ENCODE peak calls at places on chromosomes 11 and 22, in nine cellular contexts. J, Z, Q, R, D, H, V, L and W are unnamed samples.

GRCh38 chr22:28014141-28015055 is 95.3 kb upstream of the PITPNB start:
- DNase-seq in J (no peak), L (peak), R (no peak), V (no peak), D (no peak), Z (no peak), Q (no peak), H (no peak), W (no peak)

GRCh38 chr11:134040386-134041297 is 28.2 kb upstream of the JAM3 start:
- DNase-seq in V (no peak), H (no peak), J (peak), L (no peak), D (peak), Z (no peak), R (peak), Q (no peak), W (no peak)

GRCh38 chr22:32531955-32532818 is 57.6 kb downstream of the FBXO7 start:
- DNase-seq in R (peak), V (no peak), D (peak), Z (peak), L (peak), Q (no peak), J (peak), H (no peak), W (peak)

GRCh38 chr11:15038963-15039362 is 34.4 kb upstream of the CALCB start:
- DNase-seq in D (peak), Z (no peak), Q (no peak), J (no peak), V (no peak), H (no peak), R (peak), L (no peak), W (no peak)

GRCh38 chr11:11416917-11417316 is 63.9 kb upstream of the CSNK2A3 start:
- DNase-seq in R (peak), D (peak), L (no peak), V (no peak), Q (no peak), J (peak), Z (no peak), H (peak), W (no peak)

GRCh38 chr11:58916637-58917036 is 22.7 kb upstream of the GLYATL1 start:
- DNase-seq in Z (no peak), V (no peak), L (no peak), D (no peak), Q (no peak), R (no peak), H (no peak), J (no peak), W (no peak)

GRCh38 chr11:122020902-122021301 is 95.1 kb downstream of the BLID start:
- DNase-seq in Z (no peak), H (no peak), J (no peak), Q (peak), L (no peak), R (no peak), V (no peak), D (peak), W (peak)

GRCh38 chr11:19444231-19444630 is 203.5 kb upstream of the E2F8 start:
- DNase-seq in D (peak), L (no peak), V (no peak), R (no peak), Q (no peak), H (no peak), Z (no peak), J (peak), W (no peak)

GRCh38 chr11:124748481-124749338 is 3.3 kb downstream of the VSIG2 start:
- DNase-seq in Q (no peak), R (peak), D (no peak), H (no peak), J (peak), L (no peak), Z (no peak), V (no peak), W (no peak)

GRCh38 chr22:35618427-35619223 is 1.5 kb upstream of the MB start:
- DNase-seq in Q (no peak), Z (no peak), D (no peak), H (no peak), L (no peak), J (no peak), V (no peak), R (no peak), W (no peak)

GRCh38 chr11:63508009-63508408 is 2.1 kb downstream of the LGALS12 start:
- DNase-seq in D (no peak), L (peak), Q (peak), J (no peak), R (no peak), H (peak), V (peak), Z (peak), W (peak)

GRCh38 chr22:19974233-19974861 is 32.7 kb upstream of the TXNRD2 start:
- DNase-seq in D (peak), J (peak), L (peak), H (peak), V (peak), R (peak), Z (peak), Q (peak), W (peak)

GRCh38 chr22:29702025-29702930 is 17.5 kb upstream of the CABP7 start:
- DNase-seq in Z (no peak), J (no peak), D (no peak), Q (no peak), V (no peak), H (no peak), R (no peak), L (no peak), W (no peak)
- TF ChIP-seq CTCF in Z (no peak), J (no peak), D (no peak), Q (no peak), V (no peak), H (no peak), R (no peak), L (no peak), W (no peak)

GRCh38 chr11:114610550-114610949 is 15.0 kb upstream of the NXPE4 start:
- DNase-seq in D (no peak), H (no peak), R (no peak), Q (no peak), V (no peak), L (no peak), Z (no peak), J (no peak), W (no peak)

GRCh38 chr11:114609429-114609828 is 13.8 kb upstream of the NXPE4 start:
- DNase-seq in L (no peak), R (no peak), D (no peak), H (no peak), Q (no peak), V (no peak), Z (no peak), J (no peak), W (no peak)

GRCh38 chr11:114606003-114606801 is 10.6 kb upstream of the NXPE4 start:
- DNase-seq in J (no peak), Q (no peak), L (no peak), V (no peak), D (no peak), R (no peak), Z (no peak), H (no peak), W (no peak)

GRCh38 chr11:114605370-114605769 is 9.8 kb upstream of the NXPE4 start:
- DNase-seq in H (no peak), R (no peak), V (no peak), J (no peak), D (no peak), Q (no peak), L (no peak), Z (no peak), W (no peak)

DNA sequence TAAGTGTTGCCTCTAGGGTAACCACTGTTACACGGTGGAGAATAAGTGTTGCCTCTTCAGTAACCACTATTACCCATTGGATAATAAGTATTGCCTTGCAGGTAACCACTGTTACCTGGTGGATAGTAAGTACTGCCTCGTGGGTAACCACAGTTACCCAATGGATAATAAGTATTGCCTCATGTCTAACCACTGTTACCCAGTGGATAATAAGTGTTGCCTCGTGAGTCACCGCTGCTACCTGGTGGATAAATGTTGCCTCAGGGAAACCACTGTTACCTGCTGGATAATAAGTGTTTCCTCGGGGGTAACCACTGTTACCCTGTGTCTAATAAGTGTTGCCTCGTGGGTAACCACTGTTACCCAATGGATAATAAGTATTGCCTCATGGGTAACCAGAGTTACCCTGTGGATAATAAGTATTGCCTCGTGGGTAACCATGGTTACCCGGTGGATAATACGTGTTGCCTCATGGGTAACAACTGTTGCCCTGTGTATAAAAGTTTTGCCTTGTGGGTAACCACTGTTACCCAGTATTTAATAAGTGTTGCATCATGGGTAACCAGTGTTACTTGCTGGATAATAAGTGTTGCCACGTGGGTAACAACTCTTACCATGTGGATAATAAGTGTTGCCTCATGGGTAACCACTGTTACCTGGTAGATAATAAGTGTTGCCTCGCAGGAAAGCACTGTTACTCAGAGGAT is 12.3 kb upstream of the NXPE4 start:
- DNase-seq in H (no peak), L (no peak), D (no peak), V (no peak), Z (no peak), R (peak), J (no peak), Q (no peak), W (no peak)
- TF ChIP-seq CTCF in H (no peak), L (no peak), D (no peak), V (no peak), Z (no peak), R (no peak), J (no peak), Q (no peak), W (no peak)

GRCh38 chr22:46296257-46297150 is at the start of gene GTSE1:
- DNase-seq in Q (peak), R (peak), Z (peak), L (peak), J (peak), D (peak), V (peak), H (peak), W (peak)
- TF ChIP-seq CTCF in Q (no peak), R (peak), Z (peak), L (no peak), J (no peak), D (no peak), V (peak), H (no peak), W (no peak)

DNA sequence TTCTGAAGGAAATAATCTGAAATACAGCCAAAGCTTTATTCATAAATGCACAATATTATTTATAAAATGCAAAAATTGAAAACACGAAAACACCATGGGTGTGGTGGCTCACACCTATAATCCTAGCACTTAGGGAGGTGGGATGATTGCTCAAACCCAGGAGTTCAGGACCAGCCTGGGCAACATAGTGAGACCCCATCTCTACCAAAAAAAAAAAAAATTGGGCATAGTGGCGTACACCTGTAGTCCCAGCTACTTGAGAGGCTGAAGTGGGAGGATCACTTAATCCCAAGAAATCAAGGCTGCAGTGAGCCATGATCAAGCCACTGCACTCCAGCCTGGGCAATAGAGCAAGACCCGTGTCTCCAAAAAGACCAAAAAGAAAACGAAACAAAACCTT is 5.2 kb upstream of the RDX start:
- DNase-seq in L (no peak), Q (no peak), R (no peak), J (no peak), D (no peak), Z (no peak), V (no peak), H (no peak), W (no peak)
- TF ChIP-seq CTCF in L (no peak), Q (no peak), R (no peak), J (no peak), D (no peak), Z (no peak), V (no peak), H (no peak), W (no peak)